ENCODE peak calls at places on chromosomes 1 and 21, in seven cellular contexts. N is PC-3, I is endodermal cell, O is NT2/D1, F is mammary epithelial cell, E is H9, D is colonic mucosa. L is an unnamed sample. For H3K4me1, the result is how much of the 10 kb centered on the place peaks cover.

GRCh38 chr1:33586111-33586510 is 113.7 kb downstream of the ZSCAN20 start:
- DNase-seq in N (peak), I (no peak), O (no peak), F (peak), E (no peak), D (no peak), L (no peak)

GRCh38 chr1:230370109-230370508 is 56.0 kb downstream of the PGBD5 start:
- DNase-seq in N (no peak), I (no peak), O (no peak), F (no peak), E (no peak), D (no peak), L (no peak)

GRCh38 chr1:186884266-186884665 is 55.5 kb downstream of the PLA2G4A start:
- DNase-seq in N (peak), I (no peak), O (no peak), F (no peak), E (no peak), D (no peak), L (no peak)

GRCh38 chr1:1173793-1174415 is at the start of gene TTLL10:
- DNase-seq in N (no peak), I (peak), O (no peak), F (no peak), E (peak), D (peak), L (peak)

GRCh38 chr1:75614455-75615379 is 3.8 kb upstream of the SLC44A5 start:
- DNase-seq in N (peak), I (peak), O (peak), F (peak), E (peak), D (peak), L (peak)

GRCh38 chr1:159889202-159889601 is 10.8 kb downstream of the CFAP45 start:
- DNase-seq in N (peak), I (no peak), O (no peak), F (no peak), E (no peak), D (no peak), L (no peak)

GRCh38 chr1:240474133-240474614 is 137.8 kb downstream of the GREM2 start:
- DNase-seq in N (no peak), I (no peak), O (no peak), F (no peak), E (no peak), D (no peak), L (no peak)

GRCh38 chr1:100721502-100722205 is 2.1 kb downstream of the VCAM1 start:
- DNase-seq in N (no peak), I (no peak), O (no peak), F (peak), E (no peak), D (peak), L (no peak)

GRCh38 chr1:160624464-160624863 is 22.4 kb downstream of the SLAMF1 start:
- DNase-seq in N (no peak), I (no peak), O (no peak), F (no peak), E (no peak), D (no peak), L (no peak)

GRCh38 chr1:71677541-71677940 is 596.7 kb upstream of the ZRANB2 start:
- DNase-seq in N (no peak), I (no peak), O (no peak), F (no peak), E (no peak), D (no peak), L (no peak)

GRCh38 chr1:18145851-18146618 is 38.4 kb downstream of the IGSF21 start:
- DNase-seq in N (no peak), I (no peak), O (no peak), F (no peak), E (no peak), D (peak), L (no peak)

GRCh38 chr1:41282679-41283317 is 40.7 kb upstream of the SCMH1 start:
- DNase-seq in N (peak), I (peak), O (peak), F (peak), E (peak), D (no peak), L (peak)

GRCh38 chr1:95115708-95116137 is 1.4 kb upstream of the TLCD4 start:
- DNase-seq in N (no peak), I (no peak), O (no peak), F (peak), E (no peak), D (no peak), L (no peak)

GRCh38 chr1:109929588-109930251 is 19.1 kb downstream of the CSF1 start:
- DNase-seq in N (no peak), I (peak), O (no peak), F (no peak), E (peak), D (no peak), L (no peak)

GRCh38 chr1:109930252-109930993 is 19.8 kb downstream of the CSF1 start:
- DNase-seq in N (no peak), I (peak), O (no peak), F (no peak), E (peak), D (no peak), L (no peak)

GRCh38 chr1:109932679-109933078 is 22.0 kb downstream of the CSF1 start:
- DNase-seq in N (no peak), I (peak), O (no peak), F (no peak), E (no peak), D (peak), L (no peak)

GRCh38 chr1:109932232-109932631 is 21.6 kb downstream of the CSF1 start:
- DNase-seq in N (no peak), I (peak), O (no peak), F (no peak), E (no peak), D (peak), L (no peak)

GRCh38 chr1:109931189-109931672 is 20.6 kb downstream of the CSF1 start:
- DNase-seq in N (peak), I (peak), O (peak), F (no peak), E (peak), D (peak), L (peak)
- H3K9ac ChIP-seq in N (no peak), I (no peak), O (peak), F (no peak), E (no peak), D (no peak), L (no peak)

GRCh38 chr21:32138658-32139057 is 140.2 kb downstream of the MIS18A start:
- DNase-seq in N (no peak), I (peak), O (no peak), F (no peak), E (no peak), D (no peak), L (no peak)
- H3K4me1 ChIP-seq in N (under half), I (under half), O (under half), F (under half), E (under half), D (under half), L (under half)

GRCh38 chr1:225816643-225817538 is 7.0 kb downstream of the EPHX1 start:
- DNase-seq in N (no peak), I (no peak), O (no peak), F (no peak), E (no peak), D (peak), L (no peak)
- H3K9ac ChIP-seq in N (peak), I (no peak), O (peak), F (no peak), E (no peak), D (peak), L (no peak)

GRCh38 chr1:12452262-12452661 is 165.7 kb downstream of the DHRS3 start:
- DNase-seq in N (no peak), I (no peak), O (no peak), F (no peak), E (no peak), D (no peak), L (no peak)
- H3K4me1 ChIP-seq in N (under half), I (under half), O (under half), F (half or more), E (under half), D (under half), L (under half)

GRCh38 chr1:150574260-150575071 is 4.9 kb downstream of the MCL1 start:
- DNase-seq in N (no peak), I (no peak), O (no peak), F (no peak), E (no peak), D (no peak), L (no peak)
- H3K9ac ChIP-seq in N (no peak), I (peak), O (no peak), F (peak), E (no peak), D (no peak), L (no peak)

DNA sequence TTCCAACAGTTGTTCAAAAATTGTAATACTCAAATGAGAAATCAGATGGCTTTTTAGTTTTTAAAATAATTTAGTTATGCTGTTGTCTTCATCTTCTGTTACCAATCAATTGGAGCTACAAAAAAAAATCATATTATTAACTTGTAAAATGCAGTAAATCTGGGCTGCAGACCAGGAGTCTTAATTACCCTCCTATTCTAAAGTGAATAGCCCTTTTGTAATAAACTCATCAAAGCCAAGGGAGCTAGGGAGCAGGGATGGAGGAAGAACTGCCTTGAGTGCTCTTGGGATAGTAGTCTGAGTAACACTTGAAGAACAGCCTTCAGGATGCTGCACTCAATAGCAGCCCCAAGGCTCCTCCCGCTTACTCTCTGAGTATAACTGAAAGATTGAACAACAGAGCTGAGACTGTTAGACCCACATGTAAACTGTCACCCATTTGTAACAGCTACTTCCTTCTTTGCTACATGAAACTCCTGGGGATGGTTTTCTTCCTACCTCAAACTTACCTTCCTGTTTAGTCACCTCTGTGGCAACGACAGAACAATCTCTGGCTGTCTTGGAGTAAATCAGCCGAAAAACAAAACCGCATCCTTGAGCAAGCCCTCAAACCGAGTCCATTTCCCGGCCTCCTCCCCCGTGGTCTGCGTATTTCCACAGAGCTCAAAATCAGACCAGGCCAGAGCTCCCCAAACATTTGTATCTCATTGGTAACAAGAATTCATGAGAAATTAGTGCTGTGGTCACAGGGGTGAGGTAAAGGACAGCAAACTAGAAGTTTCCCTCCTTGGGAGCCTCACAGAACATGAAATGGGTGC is 55.9 kb downstream of the CD58 start:
- DNase-seq in N (peak), I (no peak), O (no peak), F (peak), E (no peak), D (no peak), L (no peak)
- H3K4me1 ChIP-seq in N (under half), I (under half), O (under half), F (under half), E (under half), D (under half), L (under half)

GRCh38 chr1:234612352-234613127 is 2.6 kb upstream of the IRF2BP2 start:
- DNase-seq in N (peak), I (peak), O (no peak), F (peak), E (no peak), D (peak), L (peak)
- H3K9ac ChIP-seq in N (peak), I (peak), O (peak), F (peak), E (no peak), D (peak), L (no peak)

L was measured in neural progenitor cell.